ENCODE peak calls at places on chromosomes 7 and 10, in six cellular contexts. K, Q, B, U, L and J are unnamed samples.

GRCh38 chr7:28512648-28513435 is 100.5 kb downstream of the CREB5 start:
- DNase-seq in Q (no peak), B (no peak), U (no peak), K (no peak), L (no peak), J (no peak)

GRCh38 chr10:52357986-52358385 is 43.9 kb downstream of the DKK1 start:
- DNase-seq in L (no peak), K (no peak), Q (no peak), B (no peak), U (no peak), J (no peak)

GRCh38 chr7:12596225-12596790 is 25.8 kb downstream of the SCIN start:
- DNase-seq in B (no peak), Q (no peak), L (peak; percentile 62), K (no peak), U (no peak), J (no peak)

GRCh38 chr7:47571355-47572100 is 10.4 kb downstream of the TNS3 start:
- DNase-seq in K (peak; percentile 84), B (no peak), L (peak; percentile 61), U (no peak), Q (no peak), J (peak; percentile 68)

GRCh38 chr10:97169063-97169462 is 16.7 kb downstream of the SLIT1 start:
- DNase-seq in K (no peak), L (no peak), U (no peak), B (no peak), Q (no peak), J (no peak)

GRCh38 chr10:73623056-73623455 is 18.2 kb downstream of the MYOZ1 start:
- DNase-seq in K (no peak), Q (no peak), B (no peak), U (no peak), L (no peak), J (no peak)

GRCh38 chr7:152504367-152504766 is 68.6 kb upstream of the KMT2C start:
- DNase-seq in U (no peak), L (peak; percentile 25), Q (no peak), K (peak; percentile 17), B (no peak), J (peak; percentile 89)

GRCh38 chr10:3538850-3539531 is 246.0 kb downstream of the KLF6 start:
- DNase-seq in U (no peak), Q (no peak), L (peak; percentile 93), B (no peak), K (peak; percentile 5), J (peak; percentile 99)

GRCh38 chr10:4260483-4260882 is 475.5 kb upstream of the KLF6 start:
- DNase-seq in B (no peak), U (no peak), L (peak; percentile 59), Q (no peak), K (no peak), J (no peak)

GRCh38 chr10:4677296-4678021 is 148.5 kb upstream of the AKR1E2 start:
- DNase-seq in L (peak; percentile 96), K (no peak), Q (no peak), B (no peak), U (no peak), J (no peak)

GRCh38 chr7:128909605-128910568 is 622 bp downstream of the KCP start:
- DNase-seq in Q (peak; percentile 70), B (no peak), U (no peak), K (no peak), L (peak; percentile 58), J (no peak)

GRCh38 chr7:105664816-105665525 is 83.7 kb upstream of the EFCAB10 start:
- DNase-seq in U (no peak), B (no peak), K (peak; percentile 69), L (no peak), Q (peak; percentile 55), J (no peak)

GRCh38 chr7:95469850-95470249 is 15.9 kb upstream of the ASB4 start:
- DNase-seq in U (no peak), K (no peak), Q (no peak), L (no peak), B (no peak), J (no peak)

GRCh38 chr7:73899731-73900142 is 38.8 kb downstream of the TMEM270 start:
- DNase-seq in Q (no peak), K (no peak), B (no peak), L (no peak), U (no peak), J (peak; percentile 89)

GRCh38 chr10:42618424-42618823 is 19.9 kb downstream of the ZNF33B start:
- DNase-seq in U (no peak), K (no peak), L (no peak), B (no peak), Q (no peak), J (no peak)

GRCh38 chr7:75795831-75796285 is 17.7 kb downstream of the CCL24 start:
- DNase-seq in Q (no peak), K (no peak), U (no peak), L (no peak), B (no peak), J (peak; percentile 44)

GRCh38 chr7:128177768-128178550 is 63.1 kb upstream of the LEP start:
- DNase-seq in U (no peak), L (no peak), Q (no peak), B (no peak), K (no peak), J (no peak)

GRCh38 chr7:44881066-44881600 is 4.2 kb downstream of the PURB start:
- DNase-seq in L (no peak), U (no peak), B (no peak), K (no peak), Q (no peak), J (no peak)

GRCh38 chr10:110609592-110609991 is 34.5 kb upstream of the RBM20 start:
- DNase-seq in Q (no peak), L (peak; percentile 18), U (no peak), K (no peak), B (no peak), J (no peak)

GRCh38 chr10:3068968-3069737 is 1.8 kb downstream of the PFKP start:
- DNase-seq in B (no peak), U (peak; percentile 31), K (peak; percentile 45), L (no peak), Q (peak; percentile 77), J (no peak)

GRCh38 chr10:105785721-105786120 is 1144.6 kb downstream of the SORCS3 start:
- DNase-seq in L (peak; percentile 35), B (no peak), U (no peak), K (no peak), Q (no peak), J (no peak)

GRCh38 chr7:77197135-77197534 is 2.5 kb downstream of the FGL2 start:
- DNase-seq in Q (no peak), K (no peak), L (no peak), B (no peak), U (no peak), J (no peak)

GRCh38 chr7:44398506-44398905 is 73.1 kb upstream of the CAMK2B start:
- DNase-seq in Q (no peak), B (no peak), K (no peak), L (no peak), U (no peak), J (no peak)

GRCh38 chr7:143484059-143484458 is 6.4 kb downstream of the TAS2R41 start:
- DNase-seq in B (no peak), L (no peak), K (no peak), U (no peak), Q (no peak), J (no peak)

GRCh38 chr7:75688200-75689136 is 50.3 kb downstream of the HIP1 start:
- DNase-seq in U (no peak), L (no peak), K (no peak), Q (no peak), B (no peak), J (no peak)

GRCh38 chr7:86963599-86964230 is 95.7 kb downstream of the ELAPOR2 start:
- DNase-seq in L (no peak), U (no peak), K (no peak), Q (no peak), B (no peak), J (no peak)

GRCh38 chr10:71512213-71512745 is 115.6 kb downstream of the CDH23 start:
- DNase-seq in K (no peak), U (no peak), B (no peak), L (no peak), Q (no peak), J (no peak)

GRCh38 chr10:126157127-126157526 is 231.2 kb downstream of the ADAM12 start:
- DNase-seq in L (no peak), U (no peak), K (no peak), Q (no peak), B (no peak), J (no peak)

GRCh38 chr10:35598379-35598778 is 6.8 kb upstream of the GJD4 start:
- DNase-seq in K (peak; percentile 35), B (no peak), U (no peak), Q (peak; percentile 37), L (no peak), J (peak; percentile 8)

GRCh38 chr10:5361966-5362365 is 2.8 kb upstream of the UCN3 start:
- DNase-seq in U (no peak), Q (no peak), L (no peak), K (no peak), B (no peak), J (no peak)

GRCh38 chr10:117653170-117653515 is 110.6 kb downstream of the EMX2 start:
- DNase-seq in U (peak; percentile 51), B (peak; percentile 98), K (peak; percentile 35), L (peak; percentile 96), Q (peak; percentile 39), J (peak; percentile 57)

GRCh38 chr7:129774359-129774758 is 162.8 kb downstream of the NRF1 start:
- DNase-seq in K (no peak), L (no peak), B (no peak), Q (peak; percentile 55), U (no peak), J (no peak)

GRCh38 chr10:124005091-124005490 is 88.3 kb downstream of the CHST15 start:
- DNase-seq in K (no peak), U (no peak), L (no peak), Q (peak; percentile 1), B (no peak), J (no peak)

GRCh38 chr10:88565072-88565471 is 18.0 kb downstream of the RNLS start:
- DNase-seq in U (no peak), Q (peak; percentile 21), B (no peak), K (no peak), L (peak; percentile 40), J (no peak)

GRCh38 chr7:74586258-74587200 is 71.0 kb upstream of the GTF2I start:
- DNase-seq in K (no peak), B (no peak), L (no peak), U (no peak), Q (no peak), J (no peak)

GRCh38 chr10:74453151-74453550 is 302.1 kb downstream of the ADK start:
- DNase-seq in L (no peak), U (no peak), Q (no peak), B (no peak), K (no peak), J (no peak)

GRCh38 chr7:157667731-157668130 is 330.9 kb downstream of the DNAJB6 start:
- DNase-seq in U (no peak), B (no peak), Q (no peak), L (no peak), K (no peak), J (no peak)

GRCh38 chr10:119541459-119542356 is 811 bp downstream of the RGS10 start:
- DNase-seq in L (no peak), Q (no peak), B (no peak), K (no peak), U (peak; percentile 54), J (peak; percentile 39)

GRCh38 chr10:7560519-7560918 is 106.2 kb downstream of the ITIH5 start:
- DNase-seq in L (no peak), U (no peak), Q (no peak), K (no peak), B (no peak), J (no peak)